ENCODE peak calls at places on chromosomes 12 and 14, in four cellular contexts. One of them, this sample, is unnamed.

GRCh38 chr14:23930742-23931141 is 22.8 kb upstream of the DHRS4 start:
- DNase-seq in cardiac muscle cell: no peak
- DNase-seq in thoracic aorta: no peak
- DNase-seq in H9: no peak
- DNase-seq in this sample: no peak

GRCh38 chr12:47967461-47968430 is 4.3 kb downstream of the TMEM106C start:
- DNase-seq in cardiac muscle cell: no peak
- DNase-seq in thoracic aorta: no peak
- DNase-seq in H9: no peak
- DNase-seq in this sample: no peak

GRCh38 chr14:32524609-32525391 is 195.7 kb downstream of the AKAP6 start:
- DNase-seq in cardiac muscle cell: no peak
- DNase-seq in thoracic aorta: no peak
- DNase-seq in H9: no peak
- DNase-seq in this sample: no peak

GRCh38 chr12:115872919-115873357 is 404.6 kb downstream of the MED13L start:
- DNase-seq in cardiac muscle cell: no peak
- DNase-seq in thoracic aorta: no peak
- DNase-seq in H9: peak
- DNase-seq in this sample: no peak

GRCh38 chr12:210277-211141 is 3.4 kb downstream of the SLC6A12 start:
- DNase-seq in cardiac muscle cell: no peak
- DNase-seq in thoracic aorta: no peak
- DNase-seq in H9: no peak
- DNase-seq in this sample: no peak

GRCh38 chr14:21498540-21499526 is 12.3 kb downstream of the METTL3 start:
- DNase-seq in cardiac muscle cell: peak
- DNase-seq in thoracic aorta: no peak
- DNase-seq in H9: no peak
- DNase-seq in this sample: no peak

GRCh38 chr12:73418541-73418940 is 1119.1 kb upstream of the ATXN7L3B start:
- DNase-seq in cardiac muscle cell: no peak
- DNase-seq in thoracic aorta: no peak
- DNase-seq in H9: no peak
- DNase-seq in this sample: no peak

GRCh38 chr12:101698782-101699347 is 1.4 kb downstream of the CHPT1 start:
- DNase-seq in cardiac muscle cell: no peak
- DNase-seq in thoracic aorta: no peak
- DNase-seq in H9: no peak
- DNase-seq in this sample: no peak

GRCh38 chr14:24092110-24092959 is 1.8 kb upstream of the PCK2 start:
- DNase-seq in cardiac muscle cell: no peak
- DNase-seq in thoracic aorta: no peak
- DNase-seq in H9: no peak
- DNase-seq in this sample: no peak

GRCh38 chr12:88310069-88310468 is 168.0 kb downstream of the TMTC3 start:
- DNase-seq in cardiac muscle cell: peak
- DNase-seq in thoracic aorta: no peak
- DNase-seq in H9: no peak
- DNase-seq in this sample: no peak

This sample was measured in lower leg skin.